ENCODE peak calls at places on chromosomes 1 and 21, in nine cellular contexts. Z is heart left ventricle, S is RWPE2, B is GM23248, X is HAP-1, A is pancreas, D is right cardiac atrium, Q is A549, J is heart right ventricle. G is an unnamed sample. For H3K4me1 and H3K9me3, the result is how much of the 10 kb centered on the place peaks cover.

GRCh38 chr1:39394059-39394458 is 97.4 kb upstream of the BMP8A start:
- DNase-seq in J (no peak), A (no peak), Z (no peak), B (no peak), X (no peak), D (no peak), S (no peak), Q (no peak), G (no peak)

GRCh38 chr1:210792250-210792649 is 341.7 kb downstream of the KCNH1 start:
- DNase-seq in Q (no peak), D (no peak), S (no peak), A (no peak), Z (no peak), B (no peak), X (no peak), J (no peak), G (no peak)

GRCh38 chr1:34744851-34745250 is 10.0 kb upstream of the GJB5 start:
- DNase-seq in X (no peak), B (no peak), Z (no peak), S (no peak), J (no peak), Q (no peak), A (no peak), D (no peak), G (no peak)

GRCh38 chr1:203273206-203273868 is 32.0 kb upstream of the BTG2 start:
- DNase-seq in A (peak), S (no peak), X (peak), Z (peak), B (peak), D (peak), Q (peak), J (peak), G (peak)

GRCh38 chr1:82795503-82796149 is 994.9 kb downstream of the ADGRL2 start:
- DNase-seq in Q (no peak), D (no peak), A (no peak), B (no peak), X (no peak), Z (no peak), J (no peak), S (no peak), G (no peak)

GRCh38 chr1:25727819-25728286 is 72.1 kb upstream of the SELENON start:
- DNase-seq in B (peak), A (peak), S (no peak), Z (peak), J (peak), X (no peak), D (peak), Q (no peak), G (peak)

GRCh38 chr1:239436286-239436685 is 49.9 kb downstream of the CHRM3 start:
- DNase-seq in J (no peak), D (no peak), S (no peak), X (no peak), B (no peak), Z (no peak), A (no peak), Q (no peak), G (no peak)

GRCh38 chr1:89884718-89885596 is 64.1 kb downstream of the LRRC8D start:
- DNase-seq in A (no peak), J (no peak), B (peak), Z (no peak), Q (peak), D (no peak), X (no peak), S (no peak), G (no peak)

GRCh38 chr1:56584910-56585528 is 5.7 kb upstream of the PLPP3 start:
- DNase-seq in S (no peak), X (peak), A (no peak), D (no peak), Q (peak), B (peak), J (peak), Z (no peak), G (no peak)

GRCh38 chr21:33541105-33541711 is 709 bp downstream of the GART start:
- DNase-seq in A (no peak), Z (no peak), S (no peak), Q (peak), B (peak), X (no peak), J (no peak), D (no peak), G (no peak)

GRCh38 chr1:199396456-199396855 is 631.1 kb upstream of the NR5A2 start:
- DNase-seq in X (no peak), Z (no peak), Q (no peak), S (no peak), B (no peak), D (no peak), J (no peak), A (no peak), G (no peak)

GRCh38 chr1:81703352-81703735 is 97.4 kb upstream of the ADGRL2 start:
- DNase-seq in Z (no peak), A (no peak), D (no peak), S (no peak), J (no peak), Q (peak), B (peak), X (no peak), G (no peak)

GRCh38 chr1:15953294-15953771 is 22.6 kb downstream of the ZBTB17 start:
- DNase-seq in B (peak), D (no peak), J (no peak), S (no peak), A (no peak), Z (no peak), Q (no peak), X (no peak), G (no peak)

GRCh38 chr1:47724427-47724999 is 272.7 kb downstream of the TRABD2B start:
- DNase-seq in J (no peak), A (no peak), Z (no peak), S (no peak), B (no peak), X (no peak), D (no peak), Q (no peak), G (no peak)

GRCh38 chr1:51061231-51061943 is 40.6 kb upstream of the C1orf185 start:
- DNase-seq in J (no peak), Q (no peak), A (no peak), X (no peak), D (no peak), Z (no peak), S (no peak), B (peak), G (no peak)

GRCh38 chr1:21681426-21681825 is 12.3 kb upstream of the RAP1GAP start:
- DNase-seq in B (no peak), J (no peak), Z (no peak), A (no peak), S (no peak), X (no peak), Q (no peak), D (no peak), G (no peak)

GRCh38 chr1:119139857-119140176 is 636 bp downstream of the WARS2 start:
- DNase-seq in J (no peak), B (no peak), X (no peak), Q (no peak), A (peak), S (no peak), D (no peak), Z (peak), G (no peak)
- H3K4me1 ChIP-seq in J (under half), B (under half), X (under half), Q (under half), A (under half), S (under half), D (under half), Z (under half), G (under half)

DNA sequence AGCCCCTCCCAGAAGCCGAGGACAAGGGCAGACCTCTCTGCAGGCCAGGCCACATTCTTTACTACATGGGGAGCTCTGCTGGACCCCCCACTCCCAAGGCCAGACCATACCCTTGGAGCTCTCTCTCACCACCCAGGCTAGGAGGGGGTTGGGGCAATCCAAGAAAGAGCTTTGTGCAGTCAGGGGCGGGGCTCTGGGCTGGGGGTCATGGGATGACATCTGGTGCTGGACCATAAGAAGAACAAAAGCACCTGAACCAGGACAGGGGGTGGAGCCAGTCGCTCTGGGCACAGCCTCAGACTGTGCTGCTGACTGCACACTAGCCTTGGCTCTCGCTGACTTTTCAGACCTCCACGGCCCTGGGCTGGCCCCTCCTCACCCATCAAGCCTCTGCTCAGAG is 23.1 kb upstream of the AJAP1 start:
- DNase-seq in Q (no peak), A (no peak), Z (no peak), X (no peak), B (no peak), J (no peak), D (no peak), S (no peak), G (no peak)
- H3K9me3 ChIP-seq in Q (under half), A (under half), Z (under half), X (under half), B (under half), J (under half), D (under half), S (under half), G (under half)

GRCh38 chr1:18632711-18633427 is 2.2 kb downstream of the PAX7 start:
- DNase-seq in B (no peak), Z (no peak), X (no peak), J (no peak), Q (peak), S (no peak), A (no peak), D (no peak), G (peak)
- H3K4me3 ChIP-seq in B (no peak), Z (no peak), X (no peak), J (no peak), Q (peak), S (no peak), A (no peak), D (no peak), G (no peak)

DNA sequence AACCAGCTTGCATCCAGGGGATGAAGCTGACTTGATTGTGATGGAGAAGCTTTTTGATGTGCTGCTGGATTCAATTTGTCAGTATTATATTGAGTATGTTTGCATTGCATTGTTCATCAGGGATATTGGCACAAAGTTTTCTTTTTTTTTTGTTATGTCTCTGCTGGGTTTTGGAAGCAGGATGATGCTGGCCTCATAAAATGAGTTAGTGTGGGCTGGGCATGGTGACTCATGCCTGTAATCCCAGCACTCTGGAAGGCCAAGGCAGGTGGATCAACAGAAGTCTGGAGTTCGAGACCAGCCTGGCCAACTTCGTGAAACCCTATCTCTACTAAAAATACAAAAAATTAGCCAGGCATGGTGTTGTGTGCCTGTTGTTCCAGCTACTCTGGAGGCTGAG is 8.6 kb downstream of the OR2L3 start:
- DNase-seq in Z (no peak), Q (no peak), D (no peak), A (no peak), B (no peak), S (no peak), X (no peak), J (no peak), G (no peak)
- H3K4me1 ChIP-seq in Z (under half), Q (under half), D (under half), A (under half), B (under half), S (under half), X (under half), J (under half), G (under half)

DNA sequence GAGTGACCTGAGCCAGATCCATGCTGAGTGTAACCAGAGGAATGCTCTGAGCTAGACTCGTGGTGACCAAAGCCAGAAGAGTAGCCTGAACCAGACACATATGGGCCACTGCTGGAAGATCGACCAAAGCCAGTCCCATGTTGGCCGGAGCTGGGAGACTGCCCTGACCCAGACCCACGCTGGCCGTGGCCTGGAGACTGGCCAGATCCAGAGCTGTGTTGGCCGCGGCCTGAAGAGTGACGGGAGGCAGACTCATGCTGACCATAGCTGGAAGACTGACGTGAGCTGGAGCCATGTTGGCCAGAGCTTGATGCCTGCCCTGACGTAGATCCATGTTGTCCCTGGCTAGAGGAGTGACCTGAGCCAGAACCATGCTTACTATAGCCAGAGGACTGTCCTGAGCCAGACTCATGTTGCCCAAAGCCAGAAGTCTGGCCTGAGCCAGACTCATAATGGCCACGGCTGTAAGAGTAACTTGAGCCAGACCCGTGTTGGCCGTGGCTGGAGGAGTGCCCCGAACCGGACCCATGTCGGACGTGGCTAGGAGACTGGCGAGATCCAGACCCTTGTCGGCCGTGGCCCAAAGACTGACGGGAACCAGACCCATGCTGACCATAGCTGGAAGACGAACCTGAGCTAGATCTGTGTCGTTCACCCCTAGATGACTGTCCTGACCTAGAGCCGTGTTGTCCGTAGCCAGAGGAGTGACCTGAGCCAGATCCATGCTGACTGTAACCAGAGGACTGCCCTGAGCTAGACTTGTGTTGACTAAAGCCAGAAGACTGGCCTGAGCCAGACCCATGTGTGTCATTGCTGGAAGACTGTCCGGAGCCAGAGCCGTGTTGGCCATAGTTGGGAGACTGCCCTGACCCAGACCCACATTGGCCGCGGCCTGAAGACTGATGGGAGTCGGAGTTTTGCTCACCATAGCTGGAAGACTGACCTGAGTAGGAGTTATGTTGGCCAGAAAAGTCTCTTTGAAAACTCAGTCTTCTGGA is 3.5 kb downstream of the HRNR start:
- DNase-seq in D (no peak), Z (no peak), B (no peak), X (no peak), J (no peak), Q (no peak), S (peak), A (peak), G (no peak)
- H3K9me3 ChIP-seq in D (under half), Z (under half), B (under half), X (under half), J (under half), Q (under half), S (under half), A (under half), G (under half)

GRCh38 chr21:26965091-26965566 is 1.8 kb downstream of the ADAMTS5 start:
- DNase-seq in A (peak), Q (no peak), S (peak), J (no peak), B (peak), X (no peak), D (no peak), Z (no peak), G (no peak)
- H3K4me3 ChIP-seq in A (peak), Q (no peak), S (no peak), J (peak), B (peak), X (no peak), D (peak), Z (peak), G (no peak)

GRCh38 chr1:10726355-10726754 is 70.1 kb downstream of the CASZ1 start:
- DNase-seq in S (no peak), A (peak), Q (no peak), J (peak), X (no peak), D (peak), B (no peak), Z (peak), G (peak)
- H3K4me1 ChIP-seq in S (under half), A (under half), Q (under half), J (under half), X (under half), D (under half), B (under half), Z (under half), G (under half)

GRCh38 chr21:8990326-8991087 is 1530.9 kb upstream of the TPTE start:
- DNase-seq in D (no peak), X (no peak), Z (no peak), Q (no peak), S (no peak), B (no peak), A (no peak), J (no peak), G (no peak)
- H3K9me3 ChIP-seq in D (under half), X (under half), Z (under half), Q (under half), S (under half), B (under half), A (under half), J (under half), G (under half)

DNA sequence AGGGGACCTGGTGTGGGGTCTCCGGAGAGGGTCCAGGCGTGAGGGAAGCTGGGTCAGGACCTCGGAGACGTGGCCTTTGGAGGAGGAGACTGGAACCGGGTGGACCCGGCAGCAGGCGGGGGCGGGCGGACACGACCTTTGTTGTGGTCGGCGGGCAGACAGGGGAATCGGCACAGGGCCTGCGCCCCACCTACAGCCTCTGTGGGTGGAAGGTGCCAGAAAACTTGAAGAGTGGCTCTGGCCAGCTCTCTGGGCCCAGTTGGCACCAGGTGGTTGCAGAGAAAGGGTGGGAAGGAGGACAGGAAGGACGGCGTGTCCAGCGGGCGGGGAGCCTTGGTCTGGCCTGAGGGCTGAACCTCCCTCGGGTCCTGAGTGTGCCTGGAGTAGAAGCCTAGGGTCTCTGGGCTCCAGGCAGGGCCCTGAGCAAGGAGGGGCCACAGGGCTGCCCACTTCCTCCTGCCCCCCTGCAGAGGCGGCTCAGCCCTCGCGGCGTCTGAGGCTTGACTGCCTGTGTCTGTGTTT is 7.7 kb upstream of the TTLL10 start:
- DNase-seq in J (no peak), B (no peak), Q (no peak), D (no peak), X (no peak), Z (no peak), S (no peak), A (peak), G (no peak)
- H3K4me3 ChIP-seq in J (no peak), B (no peak), Q (no peak), D (no peak), X (no peak), Z (no peak), S (no peak), A (no peak), G (no peak)

G was measured in lung.